ENCODE peak calls at places on chromosomes 7 and 10, in seven cellular contexts. H is GM12878, T is NT2/D1, O is SK-N-SH, C is K562, E is H1, W is HepG2. Y is an unnamed sample.

GRCh38 chr7:100966542-100967291 is 2.6 kb upstream of the MUC12 start:
- DNase-seq in H (no peak), E (peak), T (no peak), C (no peak), W (no peak), O (peak), Y (no peak)

GRCh38 chr7:114084381-114085312 is 165.8 kb upstream of the PPP1R3A start:
- DNase-seq in E (peak), T (no peak), H (no peak), W (no peak), C (no peak), O (peak), Y (no peak)

GRCh38 chr7:148819697-148820332 is 64.3 kb downstream of the EZH2 start:
- DNase-seq in W (no peak), C (no peak), O (no peak), E (no peak), T (no peak), H (no peak), Y (no peak)

GRCh38 chr7:100566018-100566531 is 7.6 kb downstream of the SAP25 start:
- DNase-seq in H (no peak), W (no peak), T (no peak), C (no peak), O (peak), E (no peak), Y (no peak)

GRCh38 chr7:7702826-7703225 is 15.6 kb downstream of the RPA3 start:
- DNase-seq in T (no peak), E (no peak), W (peak), O (no peak), C (no peak), H (no peak), Y (no peak)

GRCh38 chr10:121681171-121681752 is 83.0 kb upstream of the FGFR2 start:
- DNase-seq in H (no peak), O (no peak), T (no peak), C (no peak), E (no peak), W (no peak), Y (no peak)

GRCh38 chr10:122648599-122649428 is 50.8 kb downstream of the C10orf120 start:
- DNase-seq in H (no peak), E (peak), W (peak), T (peak), C (peak), O (peak), Y (peak)

GRCh38 chr10:22894714-22895113 is 33.1 kb upstream of the ARMC3 start:
- DNase-seq in W (no peak), H (no peak), O (peak), T (no peak), E (no peak), C (peak), Y (no peak)

GRCh38 chr10:4312046-4312835 is 513.8 kb upstream of the AKR1E2 start:
- DNase-seq in T (no peak), C (no peak), W (no peak), H (no peak), O (no peak), E (no peak), Y (no peak)

GRCh38 chr7:7920481-7920880 is 48.1 kb upstream of the GLCCI1 start:
- DNase-seq in W (no peak), C (no peak), H (peak), T (no peak), E (no peak), O (no peak), Y (no peak)

GRCh38 chr7:66281678-66282593 is 76.8 kb downstream of the TPST1 start:
- DNase-seq in O (no peak), W (peak), C (peak), T (no peak), H (no peak), E (no peak), Y (peak)

GRCh38 chr7:1520574-1521234 is 9.8 kb upstream of the MAFK start:
- DNase-seq in E (no peak), W (peak), C (no peak), T (no peak), H (no peak), O (no peak), Y (peak)

GRCh38 chr10:67608001-67608400 is 88.0 kb downstream of the CTNNA3 start:
- DNase-seq in C (no peak), O (no peak), T (no peak), E (no peak), W (no peak), H (no peak), Y (no peak)

GRCh38 chr10:2908851-2909630 is 158.3 kb upstream of the PFKP start:
- DNase-seq in H (no peak), T (no peak), O (no peak), C (peak), E (no peak), W (no peak), Y (no peak)

GRCh38 chr10:89466599-89467035 is 52.2 kb downstream of the IFIT5 start:
- DNase-seq in C (peak), W (peak), E (no peak), O (peak), H (no peak), T (no peak), Y (peak)

GRCh38 chr7:100968031-100968430 is 1.3 kb upstream of the MUC12 start:
- DNase-seq in O (peak), T (no peak), E (no peak), C (no peak), H (no peak), W (no peak), Y (no peak)

GRCh38 chr10:11330383-11331020 is 280.9 kb downstream of the USP6NL start:
- DNase-seq in H (no peak), O (no peak), E (no peak), C (no peak), W (no peak), T (no peak), Y (no peak)

GRCh38 chr7:108051449-108051848 is 48.5 kb upstream of the LAMB1 start:
- DNase-seq in W (no peak), C (no peak), E (no peak), O (no peak), H (no peak), T (no peak), Y (no peak)

GRCh38 chr10:113666682-113667252 is 2.9 kb upstream of the NRAP start:
- DNase-seq in E (no peak), H (no peak), O (no peak), T (no peak), W (no peak), C (no peak), Y (no peak)

GRCh38 chr7:44665531-44666213 is 59.2 kb downstream of the OGDH start:
- DNase-seq in H (no peak), C (no peak), O (no peak), T (no peak), W (no peak), E (no peak), Y (no peak)

GRCh38 chr7:127769696-127770400 is 117.9 kb downstream of the SND1 start:
- DNase-seq in H (no peak), O (no peak), C (no peak), T (no peak), E (no peak), W (no peak), Y (no peak)

GRCh38 chr7:14687777-14688176 is 214.8 kb downstream of the DGKB start:
- DNase-seq in H (no peak), O (peak), C (no peak), T (no peak), E (no peak), W (no peak), Y (no peak)

GRCh38 chr10:412109-412508 is 276.9 kb downstream of the ZMYND11 start:
- DNase-seq in O (no peak), W (no peak), H (no peak), T (no peak), C (no peak), E (no peak), Y (no peak)

GRCh38 chr7:117323877-117324699 is 1.2 kb upstream of the WNT2 start:
- DNase-seq in E (peak), C (no peak), T (no peak), H (no peak), O (peak), W (no peak), Y (no peak)

GRCh38 chr7:138014686-138015085 is 12.8 kb upstream of the CREB3L2 start:
- DNase-seq in T (no peak), W (no peak), E (no peak), H (no peak), O (no peak), C (no peak), Y (no peak)

GRCh38 chr7:76008156-76008687 is 13.8 kb upstream of the TMEM120A start:
- DNase-seq in C (no peak), T (no peak), H (peak), O (no peak), W (no peak), E (no peak), Y (no peak)
- TF ChIP-seq YY1 in C (no peak), T (no peak), H (no peak), O (no peak), W (no peak), E (no peak), Y (no peak)

GRCh38 chr10:78267598-78267997 is 233.9 kb downstream of the RPS24 start:
- DNase-seq in C (no peak), H (no peak), O (peak), W (no peak), E (no peak), T (no peak), Y (no peak)
- TF ChIP-seq YY1 in C (no peak), H (no peak), O (no peak), W (no peak), E (no peak), T (no peak), Y (no peak)

DNA sequence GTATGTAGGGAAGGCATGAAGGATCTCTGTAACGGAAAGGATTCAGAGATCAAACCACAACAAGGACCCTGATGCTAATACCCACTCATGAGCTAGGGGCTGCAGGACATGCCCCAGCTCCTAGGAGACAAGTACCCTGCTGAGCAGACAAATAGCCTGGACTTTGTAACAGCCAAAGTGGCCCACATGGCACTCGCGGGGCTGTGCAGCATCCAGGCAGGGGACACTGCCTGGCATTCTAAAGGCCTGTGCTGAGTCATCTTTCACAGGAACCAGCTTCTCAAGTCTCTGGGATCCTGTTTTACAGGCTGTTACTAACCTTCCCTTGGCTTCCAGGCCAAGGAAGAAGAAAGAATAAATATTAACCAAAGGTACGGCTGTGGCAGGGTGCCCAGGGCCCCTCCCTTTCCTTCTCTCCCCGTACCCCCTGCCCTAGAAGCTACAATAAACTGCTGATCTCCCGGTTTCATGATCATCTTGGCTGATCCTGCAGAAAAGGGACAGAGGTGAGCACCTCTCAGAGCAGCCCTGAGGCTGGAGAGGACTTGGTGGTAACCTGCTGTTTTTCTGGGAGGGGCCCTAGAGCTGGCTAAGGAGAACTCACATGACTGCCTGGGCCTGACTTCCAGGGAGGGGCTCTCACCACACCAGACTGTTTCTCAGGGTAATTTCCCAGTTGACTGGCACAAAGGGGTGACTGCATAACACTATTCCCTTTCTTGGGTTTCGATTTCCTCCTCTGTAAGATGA is 4.2 kb upstream of the RPEL1 start:
- DNase-seq in H (no peak), O (no peak), W (peak), C (no peak), T (no peak), E (no peak), Y (peak)
- TF ChIP-seq YY1 in H (no peak), O (no peak), W (no peak), C (no peak), T (no peak), E (no peak), Y (peak)

DNA sequence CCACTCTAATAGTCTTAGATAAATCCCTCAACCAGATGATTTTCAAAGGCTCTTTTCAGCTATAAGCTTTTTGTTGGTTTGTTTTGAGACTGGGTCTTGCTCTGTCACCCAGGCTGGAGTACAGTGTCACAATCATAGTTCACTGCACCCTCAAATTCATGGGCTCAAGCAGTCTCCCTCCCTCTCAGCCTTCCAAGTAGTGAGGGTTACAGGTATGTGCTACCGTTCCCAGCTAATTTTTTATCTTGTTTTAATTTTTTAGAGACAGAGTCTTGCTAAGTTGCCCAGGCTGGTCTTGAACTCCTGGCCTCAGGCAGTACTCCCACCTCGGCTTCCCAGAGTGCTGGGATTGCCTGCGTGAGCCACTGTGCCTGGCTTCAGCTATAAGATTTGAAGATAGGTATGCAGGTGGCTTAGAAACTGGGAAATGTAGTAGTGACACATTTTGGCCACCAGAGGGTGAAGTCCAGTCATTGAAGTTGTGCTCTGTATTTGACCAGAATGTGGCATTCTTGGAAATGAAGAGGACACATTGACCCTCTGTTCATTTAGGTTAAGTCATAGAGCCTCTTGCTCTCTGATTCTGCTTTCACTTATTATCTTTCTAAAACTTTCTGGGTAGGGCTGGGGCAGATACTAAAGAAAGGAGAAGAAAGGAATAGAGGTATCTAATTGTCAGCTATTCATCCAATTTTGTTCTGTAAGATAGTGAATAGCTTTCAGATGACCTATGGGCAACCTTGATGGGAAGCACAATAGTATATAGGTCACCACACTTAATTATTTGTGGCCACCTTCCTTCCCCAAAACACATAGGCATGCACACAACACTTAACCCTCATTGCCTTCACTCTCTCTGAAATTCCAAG is 36.0 kb downstream of the R3HCC1L start:
- DNase-seq in H (peak), W (peak), T (peak), C (peak), E (peak), O (peak), Y (peak)
- TF ChIP-seq YY1 in H (peak), W (no peak), T (no peak), C (no peak), E (no peak), O (no peak), Y (no peak)

DNA sequence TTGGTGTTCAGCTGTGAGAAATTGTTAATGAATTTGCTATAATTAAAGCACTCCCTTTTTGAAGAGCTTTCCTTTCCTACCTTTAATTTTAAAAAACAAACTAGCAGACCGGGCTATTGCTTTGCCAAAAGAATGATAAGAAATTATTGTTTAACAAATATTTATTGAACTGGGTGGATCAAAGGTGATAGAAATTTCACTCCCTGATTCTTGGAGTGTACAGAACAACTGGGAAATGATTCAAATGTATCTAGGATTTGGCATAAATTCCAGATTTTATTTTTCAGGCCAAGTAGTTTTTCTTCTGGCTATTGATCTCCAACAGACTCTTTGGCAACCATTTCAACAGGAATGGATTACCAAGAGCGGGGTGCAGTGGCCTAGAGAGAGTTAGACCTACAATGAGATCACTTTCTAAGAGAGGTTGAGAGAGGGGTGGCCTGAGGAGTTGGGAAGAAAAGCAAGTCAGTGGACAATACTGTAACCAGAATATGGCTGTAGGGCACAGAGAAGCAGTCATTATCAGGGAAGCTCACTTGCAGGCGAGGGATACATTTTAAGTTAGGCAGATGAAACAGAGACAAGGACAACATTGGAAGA is 71.9 kb downstream of the PLXDC2 start:
- DNase-seq in T (no peak), E (no peak), C (no peak), H (no peak), O (no peak), W (no peak), Y (no peak)
- TF ChIP-seq YY1 in T (no peak), E (no peak), C (no peak), H (no peak), O (no peak), W (no peak), Y (no peak)